ENCODE peak calls at places on chromosomes 5 and 9, in ten cellular contexts. One of them, this sample, is unnamed.

GRCh38 chr5:175802361-175802760 is 69.0 kb upstream of the CPLX2 start:
- DNase-seq in activated B cell treated with CpG ODN at 0.5 μM for 24 hours: no peak
- DNase-seq in RWPE1: no peak
- DNase-seq in heart right ventricle: no peak
- DNase-seq in CD8-positive, alpha-beta T cell: no peak
- DNase-seq in AG08396: no peak
- DNase-seq in stimulated activated naive CD4-positive, alpha-beta T cell: no peak
- DNase-seq in AG20443: no peak
- DNase-seq in activated CD8-positive, alpha-beta memory T cell treated with anti-CD3 and anti-CD28 coated beads for 48 hours: no peak
- DNase-seq in activated CD4-positive, alpha-beta T cell treated with anti-CD3 and anti-CD28 coated beads, Interleukin-2, amount 10 ng/mL, durations not matched to agents 7 days and 5 days: no peak
- DNase-seq in this sample: no peak

GRCh38 chr5:1668141-1668721 is 131.4 kb downstream of the MRPL36 start:
- DNase-seq in activated B cell treated with CpG ODN at 0.5 μM for 24 hours: no peak
- DNase-seq in RWPE1: no peak
- DNase-seq in heart right ventricle: no peak
- DNase-seq in CD8-positive, alpha-beta T cell: no peak
- DNase-seq in AG08396: no peak
- DNase-seq in stimulated activated naive CD4-positive, alpha-beta T cell: no peak
- DNase-seq in AG20443: no peak
- DNase-seq in activated CD8-positive, alpha-beta memory T cell treated with anti-CD3 and anti-CD28 coated beads for 48 hours: no peak
- DNase-seq in activated CD4-positive, alpha-beta T cell treated with anti-CD3 and anti-CD28 coated beads, Interleukin-2, amount 10 ng/mL, durations not matched to agents 7 days and 5 days: no peak
- DNase-seq in this sample: no peak

GRCh38 chr9:137459601-137460362 is 648 bp upstream of the NSMF start:
- DNase-seq in activated B cell treated with CpG ODN at 0.5 μM for 24 hours: peak
- DNase-seq in RWPE1: no peak
- DNase-seq in heart right ventricle: no peak
- DNase-seq in CD8-positive, alpha-beta T cell: peak
- DNase-seq in AG08396: no peak
- DNase-seq in stimulated activated naive CD4-positive, alpha-beta T cell: no peak
- DNase-seq in AG20443: peak
- DNase-seq in activated CD8-positive, alpha-beta memory T cell treated with anti-CD3 and anti-CD28 coated beads for 48 hours: no peak
- DNase-seq in activated CD4-positive, alpha-beta T cell treated with anti-CD3 and anti-CD28 coated beads, Interleukin-2, amount 10 ng/mL, durations not matched to agents 7 days and 5 days: no peak
- DNase-seq in this sample: no peak

GRCh38 chr9:84397151-84397728 is 56.7 kb upstream of the SLC28A3 start:
- DNase-seq in activated B cell treated with CpG ODN at 0.5 μM for 24 hours: peak
- DNase-seq in RWPE1: peak
- DNase-seq in heart right ventricle: peak
- DNase-seq in CD8-positive, alpha-beta T cell: peak
- DNase-seq in AG08396: peak
- DNase-seq in stimulated activated naive CD4-positive, alpha-beta T cell: peak
- DNase-seq in AG20443: peak
- DNase-seq in activated CD8-positive, alpha-beta memory T cell treated with anti-CD3 and anti-CD28 coated beads for 48 hours: peak
- DNase-seq in activated CD4-positive, alpha-beta T cell treated with anti-CD3 and anti-CD28 coated beads, Interleukin-2, amount 10 ng/mL, durations not matched to agents 7 days and 5 days: peak
- DNase-seq in this sample: peak

GRCh38 chr5:530001-530400 is 5.8 kb upstream of the SLC9A3 start:
- DNase-seq in activated B cell treated with CpG ODN at 0.5 μM for 24 hours: no peak
- DNase-seq in RWPE1: no peak
- DNase-seq in heart right ventricle: no peak
- DNase-seq in CD8-positive, alpha-beta T cell: no peak
- DNase-seq in AG08396: no peak
- DNase-seq in stimulated activated naive CD4-positive, alpha-beta T cell: no peak
- DNase-seq in AG20443: no peak
- DNase-seq in activated CD8-positive, alpha-beta memory T cell treated with anti-CD3 and anti-CD28 coated beads for 48 hours: no peak
- DNase-seq in activated CD4-positive, alpha-beta T cell treated with anti-CD3 and anti-CD28 coated beads, Interleukin-2, amount 10 ng/mL, durations not matched to agents 7 days and 5 days: no peak
- DNase-seq in this sample: no peak

GRCh38 chr9:110777201-110777842 is 108.7 kb downstream of the MUSK start:
- DNase-seq in activated B cell treated with CpG ODN at 0.5 μM for 24 hours: no peak
- DNase-seq in RWPE1: no peak
- DNase-seq in heart right ventricle: no peak
- DNase-seq in CD8-positive, alpha-beta T cell: no peak
- DNase-seq in AG08396: no peak
- DNase-seq in stimulated activated naive CD4-positive, alpha-beta T cell: no peak
- DNase-seq in AG20443: no peak
- DNase-seq in activated CD8-positive, alpha-beta memory T cell treated with anti-CD3 and anti-CD28 coated beads for 48 hours: no peak
- DNase-seq in activated CD4-positive, alpha-beta T cell treated with anti-CD3 and anti-CD28 coated beads, Interleukin-2, amount 10 ng/mL, durations not matched to agents 7 days and 5 days: no peak
- DNase-seq in this sample: no peak

GRCh38 chr9:107737987-107738743 is 248.6 kb upstream of the KLF4 start:
- DNase-seq in activated B cell treated with CpG ODN at 0.5 μM for 24 hours: no peak
- DNase-seq in RWPE1: peak
- DNase-seq in heart right ventricle: peak
- DNase-seq in CD8-positive, alpha-beta T cell: no peak
- DNase-seq in AG08396: peak
- DNase-seq in stimulated activated naive CD4-positive, alpha-beta T cell: no peak
- DNase-seq in AG20443: peak
- DNase-seq in activated CD8-positive, alpha-beta memory T cell treated with anti-CD3 and anti-CD28 coated beads for 48 hours: no peak
- DNase-seq in activated CD4-positive, alpha-beta T cell treated with anti-CD3 and anti-CD28 coated beads, Interleukin-2, amount 10 ng/mL, durations not matched to agents 7 days and 5 days: no peak
- DNase-seq in this sample: no peak

GRCh38 chr5:10576121-10576789 is 12.4 kb downstream of the ANKRD33B start:
- DNase-seq in activated B cell treated with CpG ODN at 0.5 μM for 24 hours: no peak
- DNase-seq in RWPE1: no peak
- DNase-seq in heart right ventricle: no peak
- DNase-seq in CD8-positive, alpha-beta T cell: no peak
- DNase-seq in AG08396: no peak
- DNase-seq in stimulated activated naive CD4-positive, alpha-beta T cell: no peak
- DNase-seq in AG20443: no peak
- DNase-seq in activated CD8-positive, alpha-beta memory T cell treated with anti-CD3 and anti-CD28 coated beads for 48 hours: no peak
- DNase-seq in activated CD4-positive, alpha-beta T cell treated with anti-CD3 and anti-CD28 coated beads, Interleukin-2, amount 10 ng/mL, durations not matched to agents 7 days and 5 days: no peak
- DNase-seq in this sample: no peak